ENCODE peak calls at places on chromosome 1, in ten cellular contexts. One of them, this sample, is unnamed.

GRCh38 chr1:159177273-159177907 is 6.0 kb downstream of the CADM3 start:
- DNase-seq in upper lobe of right lung: no peak
- DNase-seq in SJSA1: no peak
- DNase-seq in right lobe of liver: peak
- DNase-seq in ascending aorta: no peak
- DNase-seq in brain microvascular endothelial cell: peak
- DNase-seq in coronary artery: no peak
- DNase-seq in mammary epithelial cell: peak
- DNase-seq in fibroblast of lung: peak
- DNase-seq in lung: peak
- DNase-seq in this sample: no peak

GRCh38 chr1:170078610-170079189 is 4.2 kb upstream of the KIFAP3 start:
- DNase-seq in upper lobe of right lung: no peak
- DNase-seq in SJSA1: no peak
- DNase-seq in right lobe of liver: no peak
- DNase-seq in ascending aorta: no peak
- DNase-seq in brain microvascular endothelial cell: no peak
- DNase-seq in coronary artery: no peak
- DNase-seq in mammary epithelial cell: no peak
- DNase-seq in fibroblast of lung: no peak
- DNase-seq in lung: no peak
- DNase-seq in this sample: no peak

GRCh38 chr1:170586321-170586855 is 54.4 kb downstream of the GORAB start:
- DNase-seq in upper lobe of right lung: no peak
- DNase-seq in SJSA1: no peak
- DNase-seq in right lobe of liver: no peak
- DNase-seq in ascending aorta: peak
- DNase-seq in brain microvascular endothelial cell: no peak
- DNase-seq in coronary artery: no peak
- DNase-seq in mammary epithelial cell: no peak
- DNase-seq in fibroblast of lung: peak
- DNase-seq in lung: no peak
- DNase-seq in this sample: no peak

GRCh38 chr1:7727816-7728477 is 43.1 kb upstream of the VAMP3 start:
- DNase-seq in upper lobe of right lung: no peak
- DNase-seq in SJSA1: no peak
- DNase-seq in right lobe of liver: no peak
- DNase-seq in ascending aorta: no peak
- DNase-seq in brain microvascular endothelial cell: no peak
- DNase-seq in coronary artery: no peak
- DNase-seq in mammary epithelial cell: no peak
- DNase-seq in fibroblast of lung: no peak
- DNase-seq in lung: no peak
- DNase-seq in this sample: no peak

GRCh38 chr1:193443886-193444285 is 257.5 kb upstream of the B3GALT2 start:
- DNase-seq in upper lobe of right lung: no peak
- DNase-seq in SJSA1: no peak
- DNase-seq in right lobe of liver: no peak
- DNase-seq in ascending aorta: no peak
- DNase-seq in brain microvascular endothelial cell: no peak
- DNase-seq in coronary artery: no peak
- DNase-seq in mammary epithelial cell: no peak
- DNase-seq in fibroblast of lung: no peak
- DNase-seq in lung: no peak
- DNase-seq in this sample: no peak

GRCh38 chr1:206136241-206136640 is 19.1 kb upstream of the AVPR1B start:
- DNase-seq in upper lobe of right lung: no peak
- DNase-seq in SJSA1: no peak
- DNase-seq in right lobe of liver: no peak
- DNase-seq in ascending aorta: no peak
- DNase-seq in brain microvascular endothelial cell: no peak
- DNase-seq in coronary artery: no peak
- DNase-seq in mammary epithelial cell: no peak
- DNase-seq in fibroblast of lung: no peak
- DNase-seq in lung: no peak
- DNase-seq in this sample: no peak

GRCh38 chr1:225917536-225917935 is 6.5 kb downstream of the PYCR2 start:
- DNase-seq in upper lobe of right lung: no peak
- DNase-seq in SJSA1: no peak
- DNase-seq in right lobe of liver: no peak
- DNase-seq in ascending aorta: no peak
- DNase-seq in brain microvascular endothelial cell: no peak
- DNase-seq in coronary artery: no peak
- DNase-seq in mammary epithelial cell: peak
- DNase-seq in fibroblast of lung: peak
- DNase-seq in lung: no peak
- DNase-seq in this sample: peak

GRCh38 chr1:25541425-25541824 is 2.0 kb upstream of the LDLRAP1 start:
- DNase-seq in upper lobe of right lung: no peak
- DNase-seq in SJSA1: no peak
- DNase-seq in right lobe of liver: no peak
- DNase-seq in ascending aorta: no peak
- DNase-seq in brain microvascular endothelial cell: no peak
- DNase-seq in coronary artery: no peak
- DNase-seq in mammary epithelial cell: no peak
- DNase-seq in fibroblast of lung: no peak
- DNase-seq in lung: no peak
- DNase-seq in this sample: no peak

GRCh38 chr1:165637427-165637826 is 6.4 kb downstream of the MGST3 start:
- DNase-seq in upper lobe of right lung: no peak
- DNase-seq in SJSA1: no peak
- DNase-seq in right lobe of liver: peak
- DNase-seq in ascending aorta: no peak
- DNase-seq in brain microvascular endothelial cell: no peak
- DNase-seq in coronary artery: no peak
- DNase-seq in mammary epithelial cell: no peak
- DNase-seq in fibroblast of lung: peak
- DNase-seq in lung: no peak
- DNase-seq in this sample: no peak

GRCh38 chr1:236514703-236515442 is 8.9 kb upstream of the LGALS8 start:
- DNase-seq in upper lobe of right lung: no peak
- DNase-seq in SJSA1: no peak
- DNase-seq in right lobe of liver: no peak
- DNase-seq in ascending aorta: no peak
- DNase-seq in brain microvascular endothelial cell: no peak
- DNase-seq in coronary artery: no peak
- DNase-seq in mammary epithelial cell: no peak
- DNase-seq in fibroblast of lung: no peak
- DNase-seq in lung: no peak
- DNase-seq in this sample: no peak

GRCh38 chr1:15932612-15933011 is 43.3 kb downstream of the ZBTB17 start:
- DNase-seq in upper lobe of right lung: peak
- DNase-seq in SJSA1: no peak
- DNase-seq in right lobe of liver: no peak
- DNase-seq in ascending aorta: no peak
- DNase-seq in brain microvascular endothelial cell: no peak
- DNase-seq in coronary artery: no peak
- DNase-seq in mammary epithelial cell: no peak
- DNase-seq in fibroblast of lung: no peak
- DNase-seq in lung: no peak
- DNase-seq in this sample: no peak

GRCh38 chr1:15936025-15936424 is 39.9 kb downstream of the ZBTB17 start:
- DNase-seq in upper lobe of right lung: peak
- DNase-seq in SJSA1: no peak
- DNase-seq in right lobe of liver: no peak
- DNase-seq in ascending aorta: no peak
- DNase-seq in brain microvascular endothelial cell: no peak
- DNase-seq in coronary artery: no peak
- DNase-seq in mammary epithelial cell: no peak
- DNase-seq in fibroblast of lung: no peak
- DNase-seq in lung: no peak
- DNase-seq in this sample: no peak

GRCh38 chr1:15935056-15935950 is 40.6 kb downstream of the ZBTB17 start:
- DNase-seq in upper lobe of right lung: peak
- DNase-seq in SJSA1: no peak
- DNase-seq in right lobe of liver: no peak
- DNase-seq in ascending aorta: no peak
- DNase-seq in brain microvascular endothelial cell: no peak
- DNase-seq in coronary artery: no peak
- DNase-seq in mammary epithelial cell: no peak
- DNase-seq in fibroblast of lung: no peak
- DNase-seq in lung: no peak
- DNase-seq in this sample: no peak

GRCh38 chr1:15933684-15934083 is 42.2 kb downstream of the ZBTB17 start:
- DNase-seq in upper lobe of right lung: peak
- DNase-seq in SJSA1: no peak
- DNase-seq in right lobe of liver: no peak
- DNase-seq in ascending aorta: no peak
- DNase-seq in brain microvascular endothelial cell: no peak
- DNase-seq in coronary artery: no peak
- DNase-seq in mammary epithelial cell: no peak
- DNase-seq in fibroblast of lung: no peak
- DNase-seq in lung: no peak
- DNase-seq in this sample: no peak

DNA sequence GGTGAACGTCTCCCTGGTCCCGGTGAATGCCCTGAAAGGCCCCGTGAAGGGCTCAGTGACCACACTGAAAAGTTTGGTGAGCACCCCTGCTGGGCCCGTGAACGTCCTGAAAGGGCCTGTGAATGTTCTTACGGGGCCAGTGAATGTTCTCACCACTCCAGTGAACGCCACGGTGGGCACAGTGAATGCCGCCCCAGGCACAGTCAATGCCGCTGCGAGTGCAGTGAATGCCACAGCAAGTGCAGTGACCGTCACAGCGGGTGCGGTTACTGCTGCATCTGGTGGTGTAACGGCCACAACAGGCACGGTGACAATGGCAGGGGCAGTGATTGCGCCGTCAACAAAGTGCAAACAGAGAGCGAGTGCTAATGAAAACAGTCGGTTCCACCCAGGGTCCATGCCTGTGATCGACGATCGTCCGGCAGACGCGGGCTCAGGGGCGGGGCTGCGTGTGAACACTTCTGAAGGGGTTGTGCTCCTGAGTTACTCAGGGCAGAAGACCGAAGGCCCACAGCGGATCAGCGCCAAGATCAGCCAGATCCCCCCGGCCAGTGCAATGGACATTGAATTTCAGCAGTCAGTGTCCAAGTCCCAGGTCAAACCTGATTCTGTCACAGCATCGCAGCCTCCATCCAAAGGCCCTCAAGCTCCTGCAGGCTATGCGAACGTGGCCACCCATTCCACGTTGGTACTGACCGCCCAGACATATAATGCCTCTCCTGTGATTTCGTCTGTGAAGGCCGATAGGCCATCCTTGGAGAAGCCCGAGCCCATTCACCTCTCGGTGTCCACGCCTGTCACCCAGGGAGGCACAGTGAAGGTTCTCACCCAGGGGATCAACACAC is 41.5 kb downstream of the ZBTB17 start:
- DNase-seq in upper lobe of right lung: peak
- DNase-seq in SJSA1: no peak
- DNase-seq in right lobe of liver: no peak
- DNase-seq in ascending aorta: no peak
- DNase-seq in brain microvascular endothelial cell: no peak
- DNase-seq in coronary artery: no peak
- DNase-seq in mammary epithelial cell: no peak
- DNase-seq in fibroblast of lung: no peak
- DNase-seq in lung: no peak
- DNase-seq in this sample: no peak
- H3K27ac ChIP-seq in upper lobe of right lung: no peak
- H3K27ac ChIP-seq in SJSA1: no peak
- H3K27ac ChIP-seq in right lobe of liver: no peak
- H3K27ac ChIP-seq in ascending aorta: no peak
- H3K27ac ChIP-seq in brain microvascular endothelial cell: no peak
- H3K27ac ChIP-seq in coronary artery: no peak
- H3K27ac ChIP-seq in mammary epithelial cell: no peak
- H3K27ac ChIP-seq in fibroblast of lung: no peak
- H3K27ac ChIP-seq in lung: no peak
- H3K27ac ChIP-seq in this sample: no peak

DNA sequence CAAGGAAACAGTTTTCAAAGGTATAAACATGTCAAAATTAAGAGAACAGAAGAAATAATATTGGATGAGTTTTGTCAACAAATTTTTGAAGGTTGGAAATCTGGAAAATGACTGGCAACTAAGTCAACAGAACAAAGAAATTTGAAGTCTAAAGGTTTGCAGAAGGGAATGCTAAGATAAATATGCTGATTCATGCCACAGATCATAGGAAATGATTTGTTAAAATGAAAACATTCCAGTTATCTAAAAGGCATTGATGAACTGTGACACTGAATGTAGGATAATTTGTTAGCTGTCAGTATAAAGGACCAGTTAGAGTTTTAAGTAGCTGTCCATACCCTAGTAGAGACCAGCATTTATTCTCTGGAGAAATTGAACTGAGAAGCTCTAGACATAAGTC is 157.9 kb upstream of the CHRM3 start:
- DNase-seq in upper lobe of right lung: no peak
- DNase-seq in SJSA1: no peak
- DNase-seq in right lobe of liver: no peak
- DNase-seq in ascending aorta: no peak
- DNase-seq in brain microvascular endothelial cell: no peak
- DNase-seq in coronary artery: no peak
- DNase-seq in mammary epithelial cell: no peak
- DNase-seq in fibroblast of lung: no peak
- DNase-seq in lung: no peak
- DNase-seq in this sample: no peak
- H3K27ac ChIP-seq in upper lobe of right lung: no peak
- H3K27ac ChIP-seq in SJSA1: no peak
- H3K27ac ChIP-seq in right lobe of liver: no peak
- H3K27ac ChIP-seq in ascending aorta: no peak
- H3K27ac ChIP-seq in brain microvascular endothelial cell: no peak
- H3K27ac ChIP-seq in coronary artery: no peak
- H3K27ac ChIP-seq in mammary epithelial cell: no peak
- H3K27ac ChIP-seq in fibroblast of lung: no peak
- H3K27ac ChIP-seq in lung: no peak
- H3K27ac ChIP-seq in this sample: no peak

GRCh38 chr1:232222614-232223013 is 407.3 kb downstream of the SIPA1L2 start:
- DNase-seq in upper lobe of right lung: no peak
- DNase-seq in SJSA1: no peak
- DNase-seq in right lobe of liver: no peak
- DNase-seq in ascending aorta: no peak
- DNase-seq in brain microvascular endothelial cell: no peak
- DNase-seq in coronary artery: no peak
- DNase-seq in mammary epithelial cell: no peak
- DNase-seq in fibroblast of lung: no peak
- DNase-seq in lung: no peak
- DNase-seq in this sample: no peak
- H3K27ac ChIP-seq in upper lobe of right lung: no peak
- H3K27ac ChIP-seq in SJSA1: no peak
- H3K27ac ChIP-seq in right lobe of liver: no peak
- H3K27ac ChIP-seq in ascending aorta: no peak
- H3K27ac ChIP-seq in brain microvascular endothelial cell: no peak
- H3K27ac ChIP-seq in coronary artery: no peak
- H3K27ac ChIP-seq in mammary epithelial cell: no peak
- H3K27ac ChIP-seq in fibroblast of lung: no peak
- H3K27ac ChIP-seq in lung: no peak
- H3K27ac ChIP-seq in this sample: peak

GRCh38 chr1:51794260-51794659 is 84.3 kb downstream of the NRDC start:
- DNase-seq in upper lobe of right lung: no peak
- DNase-seq in SJSA1: no peak
- DNase-seq in right lobe of liver: peak
- DNase-seq in ascending aorta: no peak
- DNase-seq in brain microvascular endothelial cell: no peak
- DNase-seq in coronary artery: no peak
- DNase-seq in mammary epithelial cell: no peak
- DNase-seq in fibroblast of lung: no peak
- DNase-seq in lung: no peak
- DNase-seq in this sample: no peak
- H3K27ac ChIP-seq in upper lobe of right lung: peak
- H3K27ac ChIP-seq in SJSA1: no peak
- H3K27ac ChIP-seq in right lobe of liver: no peak
- H3K27ac ChIP-seq in ascending aorta: no peak
- H3K27ac ChIP-seq in brain microvascular endothelial cell: no peak
- H3K27ac ChIP-seq in coronary artery: no peak
- H3K27ac ChIP-seq in mammary epithelial cell: no peak
- H3K27ac ChIP-seq in fibroblast of lung: no peak
- H3K27ac ChIP-seq in lung: no peak
- H3K27ac ChIP-seq in this sample: no peak

This sample was measured in epithelial cell of prostate.